ENCODE peak calls at places on chromosomes 7 and 10, in six cellular contexts. N is HCT116, W is tibial artery, G is AG04449, T is RWPE2, R is cardiac muscle cell. E is an unnamed sample.
A peak's percentile ranks its signal among the peaks of the same experiment; 100 is the strongest.

GRCh38 chr7:69656890-69657289 is 58.6 kb downstream of the AUTS2 start:
- DNase-seq in N (no peak), W (no peak), G (no peak), T (no peak), R (peak; percentile 47), E (peak; percentile 71)

GRCh38 chr7:95102662-95103061 is 195.3 kb downstream of the PPP1R9A start:
- DNase-seq in N (no peak), W (no peak), G (no peak), T (no peak), R (no peak), E (no peak)

GRCh38 chr10:48899781-48900180 is 39.9 kb downstream of the LRRC18 start:
- DNase-seq in N (no peak), W (no peak), G (no peak), T (no peak), R (no peak), E (no peak)

GRCh38 chr10:6958254-6958653 is 378.2 kb upstream of the PRKCQ start:
- DNase-seq in N (no peak), W (no peak), G (no peak), T (no peak), R (no peak), E (no peak)

GRCh38 chr7:77655836-77656455 is 40.3 kb upstream of the RSBN1L start:
- DNase-seq in N (no peak), W (no peak), G (no peak), T (no peak), R (no peak), E (no peak)

GRCh38 chr10:95864906-95865813 is 42.6 kb upstream of the CC2D2B start:
- DNase-seq in N (peak; percentile 48), W (no peak), G (peak; percentile 33), T (no peak), R (peak; percentile 90), E (no peak)

GRCh38 chr10:129629911-129630310 is 162.9 kb downstream of the MGMT start:
- DNase-seq in N (no peak), W (no peak), G (no peak), T (no peak), R (no peak), E (no peak)

GRCh38 chr10:23405540-23405939 is 33.3 kb upstream of the OTUD1 start:
- DNase-seq in N (no peak), W (no peak), G (peak; percentile 5), T (no peak), R (peak; percentile 91), E (no peak)

GRCh38 chr7:150788474-150789269 is 11.5 kb downstream of the TMEM176B start:
- DNase-seq in N (no peak), W (no peak), G (no peak), T (no peak), R (peak; percentile 25), E (peak; percentile 75)

GRCh38 chr7:3307437-3307836 is 6.4 kb downstream of the SDK1 start:
- DNase-seq in N (no peak), W (no peak), G (no peak), T (no peak), R (no peak), E (no peak)

GRCh38 chr7:45711161-45711490 is 137.0 kb downstream of the ADCY1 start:
- DNase-seq in N (no peak), W (no peak), G (no peak), T (no peak), R (no peak), E (no peak)

E was measured in right atrium auricular region.